ENCODE peak calls at places on chromosomes 4 and X, in ten cellular contexts. D is stimulated activated CD4-positive, alpha-beta T cell treated with anti-CD3 and anti-CD28 coated beads, Interleukin-15, amount 100 ng/mL, for 1 hour; I is fibroblast of lung; N is smooth muscle cell of the brain vasculature; L is A549; M is iPS DF 19.7; R is T follicular helper cell; X is C1 segment of cervical spinal cord; E is RKO; J is nephron progenitor cell. F is an unnamed sample.

GRCh38 chrX:136659174-136659573 is 11.2 kb downstream of the CD40LG start:
- DNase-seq in D (no peak), I (no peak), N (no peak), L (no peak), M (no peak), R (no peak), X (no peak), E (no peak), J (no peak), F (no peak)

GRCh38 chr4:5796976-5797375 is 86.0 kb downstream of the EVC start:
- DNase-seq in D (no peak), I (no peak), N (no peak), L (no peak), M (no peak), R (no peak), X (no peak), E (no peak), J (no peak), F (no peak)

GRCh38 chr4:111494971-111495370 is 650.3 kb upstream of the FAM241A start:
- DNase-seq in D (no peak), I (no peak), N (no peak), L (no peak), M (no peak), R (no peak), X (no peak), E (no peak), J (no peak), F (no peak)

GRCh38 chr4:36064147-36064546 is 180.2 kb downstream of the ARAP2 start:
- DNase-seq in D (no peak), I (no peak), N (no peak), L (no peak), M (no peak), R (no peak), X (no peak), E (no peak), J (no peak), F (no peak)

GRCh38 chr4:8267077-8267476 is 2.5 kb upstream of the HTRA3 start:
- DNase-seq in D (no peak), I (peak), N (no peak), L (peak), M (peak), R (no peak), X (no peak), E (peak), J (peak), F (no peak)

GRCh38 chrX:12946838-12947544 is 27.9 kb upstream of the TMSB4X start:
- DNase-seq in D (peak), I (peak), N (peak), L (peak), M (peak), R (peak), X (no peak), E (peak), J (peak), F (no peak)

GRCh38 chr4:155678011-155678410 is 11.4 kb downstream of the GUCY1A1 start:
- DNase-seq in D (no peak), I (no peak), N (no peak), L (no peak), M (no peak), R (no peak), X (no peak), E (no peak), J (no peak), F (no peak)

GRCh38 chr4:42122237-42122636 is 30.2 kb downstream of the BEND4 start:
- DNase-seq in D (no peak), I (no peak), N (no peak), L (no peak), M (no peak), R (no peak), X (no peak), E (no peak), J (no peak), F (no peak)

GRCh38 chrX:109890910-109891502 is 111.9 kb upstream of the TMEM164 start:
- DNase-seq in D (no peak), I (peak), N (no peak), L (peak), M (no peak), R (peak), X (no peak), E (peak), J (peak), F (peak)

GRCh38 chrX:11557120-11557519 is 108.6 kb downstream of the ARHGAP6 start:
- DNase-seq in D (no peak), I (peak), N (no peak), L (peak), M (no peak), R (no peak), X (no peak), E (peak), J (no peak), F (no peak)

GRCh38 chr4:19155568-19155967 is 1096.1 kb upstream of the SLIT2 start:
- DNase-seq in D (no peak), I (no peak), N (no peak), L (no peak), M (no peak), R (no peak), X (no peak), E (no peak), J (no peak), F (no peak)

GRCh38 chr4:81421346-81422218 is 50.1 kb downstream of the RASGEF1B start:
- DNase-seq in D (no peak), I (peak), N (no peak), L (no peak), M (no peak), R (no peak), X (no peak), E (peak), J (no peak), F (peak)

GRCh38 chrX:149633511-149633910 is 1.9 kb upstream of the TMEM185A start:
- DNase-seq in D (no peak), I (no peak), N (no peak), L (no peak), M (no peak), R (no peak), X (no peak), E (no peak), J (no peak), F (no peak)

GRCh38 chrX:152937236-152937635 is 39.4 kb downstream of the ZNF185 start:
- DNase-seq in D (no peak), I (no peak), N (no peak), L (no peak), M (no peak), R (no peak), X (no peak), E (no peak), J (no peak), F (no peak)

GRCh38 chr4:93730760-93731159 is 97.8 kb upstream of the ATOH1 start:
- DNase-seq in D (no peak), I (no peak), N (no peak), L (no peak), M (no peak), R (no peak), X (no peak), E (no peak), J (no peak), F (no peak)

GRCh38 chrX:105375816-105376215 is 155.3 kb upstream of the TEX13A start:
- DNase-seq in D (no peak), I (peak), N (no peak), L (no peak), M (no peak), R (no peak), X (no peak), E (no peak), J (no peak), F (no peak)

GRCh38 chr4:105990933-105991332 is 95.7 kb downstream of the NPNT start:
- DNase-seq in D (no peak), I (peak), N (peak), L (no peak), M (no peak), R (no peak), X (peak), E (peak), J (no peak), F (no peak)

GRCh38 chrX:103329991-103330390 is at the start of gene TCEAL7:
- DNase-seq in D (no peak), I (peak), N (no peak), L (no peak), M (no peak), R (no peak), X (no peak), E (no peak), J (peak), F (no peak)

GRCh38 chr4:184514121-184514988 is 40.0 kb upstream of the IRF2 start:
- DNase-seq in D (no peak), I (peak), N (peak), L (peak), M (no peak), R (no peak), X (no peak), E (peak), J (no peak), F (no peak)

GRCh38 chr4:7806724-7807123 is 132.9 kb downstream of the AFAP1 start:
- DNase-seq in D (no peak), I (no peak), N (no peak), L (no peak), M (no peak), R (no peak), X (no peak), E (no peak), J (no peak), F (no peak)

GRCh38 chr4:174216935-174217272 is 66.6 kb downstream of the FBXO8 start:
- DNase-seq in D (no peak), I (no peak), N (no peak), L (no peak), M (no peak), R (no peak), X (no peak), E (no peak), J (no peak), F (no peak)

GRCh38 chr4:64271601-64272081 is 137.6 kb downstream of the TECRL start:
- DNase-seq in D (no peak), I (no peak), N (no peak), L (peak), M (no peak), R (no peak), X (no peak), E (no peak), J (no peak), F (no peak)

GRCh38 chrX:23317799-23318724 is 16.6 kb upstream of the PTCHD1 start:
- DNase-seq in D (no peak), I (peak), N (no peak), L (peak), M (no peak), R (no peak), X (no peak), E (peak), J (peak), F (no peak)

GRCh38 chr4:157221895-157222763 is 1.6 kb downstream of the GRIA2 start:
- DNase-seq in D (no peak), I (no peak), N (no peak), L (no peak), M (no peak), R (no peak), X (no peak), E (no peak), J (peak), F (peak)

GRCh38 chr4:134756456-134756855 is 554.9 kb upstream of the PABPC4L start:
- DNase-seq in D (no peak), I (no peak), N (no peak), L (no peak), M (no peak), R (no peak), X (no peak), E (no peak), J (no peak), F (no peak)

GRCh38 chr4:8905236-8905772 is 33.7 kb upstream of the HMX1 start:
- DNase-seq in D (no peak), I (no peak), N (no peak), L (no peak), M (no peak), R (no peak), X (no peak), E (no peak), J (no peak), F (no peak)

GRCh38 chr4:82905205-82905604 is 4.7 kb downstream of the THAP9 start:
- DNase-seq in D (no peak), I (no peak), N (no peak), L (no peak), M (no peak), R (no peak), X (no peak), E (peak), J (no peak), F (no peak)

GRCh38 chr4:176547005-176547404 is 227.2 kb downstream of the SPCS3 start:
- DNase-seq in D (no peak), I (peak), N (peak), L (no peak), M (no peak), R (no peak), X (no peak), E (no peak), J (no peak), F (no peak)

F was measured in NCI-H187.